ENCODE peak calls at places on chromosomes 11 and 22, in six cellular contexts. H, T, D, F, J and N are unnamed samples.

GRCh38 chr22:27416553-27417427 is 384.8 kb downstream of the MN1 start:
- DNase-seq in H (peak), T (peak), D (no peak), F (peak), J (peak), N (no peak)

GRCh38 chr11:61693897-61694840 is 14.0 kb downstream of the DAGLA start:
- DNase-seq in H (no peak), T (no peak), D (no peak), F (no peak), J (no peak), N (no peak)

GRCh38 chr22:40452730-40453487 is 82.5 kb downstream of the SGSM3 start:
- DNase-seq in H (peak), T (no peak), D (no peak), F (no peak), J (peak), N (peak)

GRCh38 chr22:37824674-37825641 is 1.8 kb downstream of the GALR3 start:
- DNase-seq in H (no peak), T (peak), D (no peak), F (peak), J (no peak), N (no peak)

GRCh38 chr22:36425977-36426523 is 38.3 kb upstream of the MYH9 start:
- DNase-seq in H (peak), T (no peak), D (no peak), F (peak), J (peak), N (peak)

GRCh38 chr11:1557168-1557884 is 14.7 kb downstream of the DUSP8 start:
- DNase-seq in H (no peak), T (peak), D (no peak), F (no peak), J (no peak), N (no peak)

GRCh38 chr22:50483556-50483955 is 2.2 kb downstream of the ADM2 start:
- DNase-seq in H (no peak), T (no peak), D (no peak), F (no peak), J (no peak), N (no peak)

GRCh38 chr11:119882316-119882715 is 153.3 kb upstream of the NECTIN1 start:
- DNase-seq in H (no peak), T (no peak), D (no peak), F (no peak), J (no peak), N (no peak)

GRCh38 chr22:26289486-26290250 is 120.4 kb downstream of the SEZ6L start:
- DNase-seq in H (no peak), T (no peak), D (no peak), F (no peak), J (no peak), N (peak)

GRCh38 chr22:19519041-19519926 is 4.9 kb downstream of the CLDN5 start:
- DNase-seq in H (no peak), T (no peak), D (no peak), F (no peak), J (no peak), N (no peak)

GRCh38 chr11:12461516-12461915 is 84.1 kb downstream of the PARVA start:
- DNase-seq in H (no peak), T (no peak), D (no peak), F (no peak), J (no peak), N (no peak)

GRCh38 chr11:38425578-38425977 is 1827.5 kb upstream of the RAG2 start:
- DNase-seq in H (no peak), T (no peak), D (no peak), F (no peak), J (no peak), N (no peak)

GRCh38 chr22:19962909-19963806 is 21.5 kb upstream of the TXNRD2 start:
- DNase-seq in H (peak), T (peak), D (no peak), F (peak), J (peak), N (peak)

GRCh38 chr11:62127426-62127825 is 3.6 kb downstream of the INCENP start:
- DNase-seq in H (no peak), T (no peak), D (no peak), F (no peak), J (no peak), N (no peak)

GRCh38 chr22:22176929-22177616 is 67.5 kb upstream of the VPREB1 start:
- DNase-seq in H (no peak), T (no peak), D (no peak), F (no peak), J (no peak), N (no peak)

GRCh38 chr11:128518493-128519207 is 68.7 kb downstream of the ETS1 start:
- DNase-seq in H (no peak), T (no peak), D (no peak), F (no peak), J (peak), N (no peak)

GRCh38 chr22:43500792-43501785 is 89.3 kb downstream of the MPPED1 start:
- DNase-seq in H (no peak), T (no peak), D (no peak), F (no peak), J (no peak), N (no peak)

GRCh38 chr22:37782340-37783168 is 25.2 kb upstream of the GCAT start:
- DNase-seq in H (peak), T (no peak), D (no peak), F (no peak), J (peak), N (no peak)

GRCh38 chr11:122850076-122850631 is 11.9 kb downstream of the CRTAM start:
- DNase-seq in H (peak), T (peak), D (no peak), F (no peak), J (peak), N (peak)

GRCh38 chr11:69301491-69302401 is 7.8 kb downstream of the MYEOV start:
- DNase-seq in H (peak), T (no peak), D (no peak), F (no peak), J (peak), N (peak)

GRCh38 chr22:24358105-24358836 is 69.1 kb upstream of the ADORA2A start:
- DNase-seq in H (peak), T (no peak), D (no peak), F (no peak), J (peak), N (no peak)

GRCh38 chr11:10906521-10906920 is 48.7 kb upstream of the ZBED5 start:
- DNase-seq in H (peak), T (no peak), D (no peak), F (no peak), J (peak), N (no peak)

GRCh38 chr22:31089101-31090100 is 8.3 kb downstream of the SMTN start:
- DNase-seq in H (no peak), T (no peak), D (no peak), F (peak), J (peak), N (peak)

GRCh38 chr11:115872418-115872817 is 368.2 kb upstream of the CADM1 start:
- DNase-seq in H (no peak), T (no peak), D (no peak), F (no peak), J (no peak), N (no peak)

GRCh38 chr11:1516273-1517067 is 29.9 kb upstream of the MOB2 start:
- DNase-seq in H (peak), T (no peak), D (no peak), F (no peak), J (peak), N (no peak)

GRCh38 chr22:44578516-44579230 is 80.6 kb upstream of the RTL6 start:
- DNase-seq in H (no peak), T (peak), D (no peak), F (no peak), J (no peak), N (no peak)

GRCh38 chr11:35144103-35144741 is 5.3 kb downstream of the CD44 start:
- DNase-seq in H (peak), T (no peak), D (no peak), F (no peak), J (peak), N (no peak)

DNA sequence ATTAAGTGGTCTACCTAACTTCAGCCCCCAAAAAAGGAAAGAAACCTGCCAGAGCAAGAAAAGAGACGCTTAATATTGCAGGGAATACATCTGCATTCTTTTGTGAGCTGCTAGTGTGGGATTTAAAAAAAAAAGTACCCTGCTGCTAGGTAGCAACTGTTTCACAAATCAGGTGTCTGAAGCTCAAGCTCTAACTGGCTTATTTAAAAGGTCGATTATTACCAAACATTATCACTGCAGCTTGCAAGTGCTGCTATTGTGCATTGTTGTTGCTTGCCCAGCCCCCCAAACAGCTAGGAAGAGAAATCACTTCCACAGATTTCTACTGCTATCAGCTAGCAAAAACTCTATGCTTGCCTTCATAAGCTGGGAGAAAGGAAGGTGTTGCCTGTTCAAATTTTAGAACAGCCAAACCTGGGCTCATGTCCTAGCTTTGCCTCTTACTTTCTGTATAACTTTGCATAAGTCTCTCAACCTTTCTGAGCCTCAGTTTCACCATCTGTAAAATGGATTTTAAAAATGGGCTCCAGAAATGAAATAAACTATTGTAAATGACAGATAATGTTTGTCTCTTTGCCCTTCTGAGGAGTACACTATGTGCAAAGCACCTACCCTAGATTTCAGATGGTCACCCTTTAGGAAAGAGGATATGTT is 68.9 kb downstream of the FAM168A start:
- DNase-seq in H (no peak), T (no peak), D (no peak), F (no peak), J (no peak), N (no peak)
- H3K14ac ChIP-seq in H (no peak), T (no peak), D (no peak), F (no peak), J (no peak), N (no peak)

DNA sequence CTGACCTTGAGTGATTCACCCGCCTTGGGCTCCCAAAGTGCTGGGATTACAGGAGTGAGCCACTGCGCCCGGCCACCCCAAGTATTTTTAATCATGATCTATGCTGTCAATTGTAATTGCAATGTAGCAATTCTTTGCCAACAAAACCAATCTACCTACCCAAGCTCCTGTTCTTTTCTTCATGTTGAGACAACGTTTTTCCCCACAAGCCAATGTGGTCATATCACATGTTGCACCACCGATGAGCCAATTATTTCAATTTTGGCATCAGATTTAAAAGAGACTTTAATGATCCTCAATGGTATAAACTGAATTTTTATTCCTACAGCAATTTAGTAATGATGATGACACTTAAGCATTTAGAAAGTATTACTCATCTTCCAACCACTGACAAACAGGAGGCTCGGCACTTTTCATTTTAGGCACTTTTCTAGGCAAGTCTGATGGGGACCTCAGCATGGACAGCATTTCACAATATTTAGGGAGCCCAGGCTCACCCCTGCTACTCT is 291.3 kb downstream of the ST3GAL4 start:
- DNase-seq in H (peak), T (no peak), D (no peak), F (no peak), J (no peak), N (no peak)
- H3K23ac ChIP-seq in H (peak), T (no peak), D (no peak), F (no peak), J (no peak), N (no peak)

GRCh38 chr11:60018058-60018457 is 1.1 kb downstream of the OOSP4B start:
- DNase-seq in H (no peak), T (no peak), D (no peak), F (no peak), J (no peak), N (no peak)
- H4K91ac ChIP-seq in H (no peak), T (no peak), D (no peak), F (no peak), J (no peak), N (no peak)

GRCh38 chr11:27894552-27894951 is 194.3 kb upstream of the BDNF start:
- DNase-seq in H (no peak), T (no peak), D (no peak), F (no peak), J (no peak), N (no peak)
- H3K14ac ChIP-seq in H (no peak), T (no peak), D (no peak), F (no peak), J (no peak), N (no peak)